ENCODE peak calls at places on chromosome 22, in nine cellular contexts. S is vagina; K is H9; E is cardiac muscle cell; R is osteoblast; M is lung; W is neural crest cell; O is kidney; L is CD4-positive, alpha-beta T cell. X is an unnamed sample.

GRCh38 chr22:45224988-45225731 is 15.5 kb downstream of the KIAA0930 start:
- DNase-seq in M (no peak), O (no peak), W (peak), E (no peak), S (no peak), R (peak), L (no peak), K (peak), X (no peak)

GRCh38 chr22:44020981-44021380 is 3.1 kb upstream of the PARVB start:
- DNase-seq in M (no peak), S (no peak), L (no peak), R (peak), W (no peak), O (no peak), K (no peak), E (no peak), X (no peak)

GRCh38 chr22:41893591-41894375 is 21.1 kb downstream of the SHISA8 start:
- DNase-seq in S (no peak), O (no peak), K (no peak), M (no peak), E (no peak), L (no peak), W (no peak), R (peak), X (no peak)

GRCh38 chr22:21585389-21585788 is 17.9 kb downstream of the UBE2L3 start:
- DNase-seq in O (no peak), K (no peak), E (no peak), L (no peak), R (no peak), S (no peak), M (no peak), W (no peak), X (no peak)

GRCh38 chr22:22908495-22908861 is 20.9 kb downstream of the IGLL5 start:
- DNase-seq in K (no peak), E (no peak), R (no peak), M (no peak), O (no peak), L (no peak), S (no peak), W (no peak), X (no peak)

GRCh38 chr22:19525116-19525660 is 978 bp upstream of the CLDN5 start:
- DNase-seq in R (no peak), K (no peak), L (no peak), M (no peak), E (no peak), S (no peak), O (no peak), W (no peak), X (no peak)

GRCh38 chr22:43363580-43364435 is 20.6 kb upstream of the SCUBE1 start:
- DNase-seq in O (no peak), R (no peak), K (no peak), E (no peak), L (no peak), S (no peak), W (no peak), M (no peak), X (no peak)

GRCh38 chr22:38802671-38803121 is 8.8 kb upstream of the DNAL4 start:
- DNase-seq in E (peak), O (peak), R (peak), W (no peak), S (no peak), K (peak), L (no peak), M (peak), X (no peak)

GRCh38 chr22:38417252-38418060 is 37.5 kb downstream of the KCNJ4 start:
- DNase-seq in O (peak), E (no peak), L (no peak), M (no peak), W (no peak), R (peak), K (no peak), S (no peak), X (no peak)

GRCh38 chr22:42721045-42721434 is 370 bp upstream of the A4GALT start:
- DNase-seq in O (no peak), W (no peak), R (peak), K (no peak), E (peak), L (no peak), M (no peak), S (no peak), X (no peak)

GRCh38 chr22:45688606-45689080 is 17.0 kb downstream of the ATXN10 start:
- DNase-seq in E (peak), L (no peak), O (no peak), S (no peak), K (no peak), M (no peak), W (no peak), R (no peak), X (no peak)

GRCh38 chr22:23088199-23088604 is 17.9 kb downstream of the GNAZ start:
- DNase-seq in E (no peak), R (no peak), W (no peak), L (no peak), O (no peak), M (no peak), S (no peak), K (peak), X (no peak)

GRCh38 chr22:44566911-44567310 is 68.9 kb upstream of the RTL6 start:
- DNase-seq in E (no peak), M (no peak), R (no peak), W (no peak), L (no peak), O (no peak), S (no peak), K (no peak), X (no peak)

GRCh38 chr22:44746061-44746789 is 6.2 kb upstream of the ARHGAP8 start:
- DNase-seq in L (no peak), M (no peak), E (peak), S (no peak), R (peak), O (no peak), W (no peak), K (no peak), X (no peak)

GRCh38 chr22:23181763-23182288 is 1.5 kb downstream of the BCR start:
- DNase-seq in E (no peak), M (no peak), W (no peak), S (no peak), O (no peak), R (peak), K (no peak), L (no peak), X (no peak)

GRCh38 chr22:43901976-43902643 is 10.3 kb upstream of the PNPLA5 start:
- DNase-seq in S (no peak), R (peak), M (no peak), W (no peak), L (no peak), O (no peak), K (no peak), E (no peak), X (no peak)

DNA sequence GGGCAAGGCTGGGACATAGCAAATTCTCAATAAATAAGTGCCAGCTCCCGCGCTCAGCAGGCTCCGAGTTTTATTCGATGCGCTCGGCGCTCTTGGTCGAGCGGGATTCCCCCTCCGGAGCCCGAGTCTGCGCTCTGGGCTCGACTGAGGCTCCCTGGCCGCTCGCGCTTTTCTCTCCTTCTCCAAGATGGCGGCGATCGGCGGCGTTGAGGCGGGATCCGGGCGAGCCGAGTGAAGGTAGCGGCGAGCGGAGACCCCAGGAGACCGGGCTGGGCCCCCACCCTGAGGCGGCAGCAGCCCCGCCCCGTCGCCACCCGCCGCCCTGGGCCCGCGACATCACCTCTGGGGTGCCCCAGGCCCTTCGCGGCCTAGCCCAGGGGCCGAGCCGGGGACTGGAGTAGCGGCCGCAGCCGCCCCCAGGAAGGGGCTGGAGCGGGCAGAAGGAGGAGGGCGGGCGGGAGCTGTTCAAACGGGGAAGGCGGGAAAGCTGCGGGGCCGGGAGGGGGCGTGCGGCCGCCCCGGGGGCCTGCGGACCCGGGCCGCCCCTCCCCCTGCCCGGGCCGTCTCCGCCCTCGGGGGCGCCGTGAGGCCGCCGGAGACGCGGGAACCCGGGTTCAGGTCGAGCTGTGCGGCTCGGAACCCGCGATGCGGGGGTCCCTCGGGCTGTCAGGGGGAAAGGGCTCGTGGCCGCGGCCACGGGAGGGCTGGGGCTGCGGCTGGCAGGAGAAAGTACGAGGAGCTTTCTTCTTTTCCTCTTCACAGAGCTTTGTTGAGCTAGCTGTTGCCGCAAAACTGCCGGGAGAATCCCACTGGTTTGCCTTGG is at the start of gene HMGXB4:
- DNase-seq in O (peak), S (no peak), M (peak), W (peak), R (peak), L (peak), K (peak), E (peak), X (peak)
- TF ChIP-seq CTCF in O (no peak), S (no peak), M (no peak), W (peak), R (no peak), L (peak), K (peak), E (no peak), X (no peak)

DNA sequence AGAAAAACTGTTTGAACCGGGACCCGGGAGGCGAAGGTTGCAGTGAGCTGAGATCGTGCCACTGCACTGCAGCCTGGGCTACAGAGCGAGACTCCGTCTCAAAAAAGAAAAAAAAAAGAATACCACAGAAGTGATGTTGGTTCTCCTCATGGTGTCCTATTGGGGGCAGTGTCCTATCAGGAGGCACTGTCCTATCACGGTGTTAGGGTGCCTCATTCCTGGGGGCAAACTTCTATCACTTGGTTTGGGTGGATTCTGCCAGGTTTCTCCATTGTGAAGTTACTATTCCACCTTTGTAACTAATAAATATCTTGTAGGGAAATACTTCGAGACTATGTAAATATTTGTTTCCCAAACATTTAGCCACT is 19.6 kb downstream of the PRR14L start:
- DNase-seq in S (no peak), W (no peak), L (no peak), M (no peak), K (no peak), E (no peak), R (no peak), O (no peak), X (no peak)
- TF ChIP-seq CTCF in S (no peak), W (peak), L (no peak), M (no peak), K (peak), E (no peak), R (no peak), O (no peak), X (no peak)

GRCh38 chr22:28951969-28952521 is 68.7 kb downstream of the ZNRF3 start:
- DNase-seq in K (no peak), M (no peak), O (no peak), W (no peak), R (peak), E (peak), S (no peak), L (no peak), X (no peak)
- TF ChIP-seq CTCF in K (peak), M (no peak), O (peak), W (no peak), R (peak), E (peak), S (no peak), L (no peak), X (no peak)

GRCh38 chr22:27150530-27150909 is 493.1 kb downstream of the MIAT start:
- DNase-seq in M (no peak), O (no peak), E (no peak), R (no peak), K (no peak), W (no peak), S (no peak), L (no peak), X (peak)
- TF ChIP-seq CTCF in M (no peak), O (no peak), E (no peak), R (no peak), K (no peak), W (no peak), S (no peak), L (no peak), X (no peak)

GRCh38 chr22:50199836-50200332 is 927 bp upstream of the SELENOO start:
- DNase-seq in O (no peak), K (peak), W (no peak), M (no peak), S (no peak), E (no peak), R (no peak), L (no peak), X (no peak)
- TF ChIP-seq CTCF in O (no peak), K (no peak), W (no peak), M (no peak), S (no peak), E (no peak), R (no peak), L (no peak), X (no peak)

DNA sequence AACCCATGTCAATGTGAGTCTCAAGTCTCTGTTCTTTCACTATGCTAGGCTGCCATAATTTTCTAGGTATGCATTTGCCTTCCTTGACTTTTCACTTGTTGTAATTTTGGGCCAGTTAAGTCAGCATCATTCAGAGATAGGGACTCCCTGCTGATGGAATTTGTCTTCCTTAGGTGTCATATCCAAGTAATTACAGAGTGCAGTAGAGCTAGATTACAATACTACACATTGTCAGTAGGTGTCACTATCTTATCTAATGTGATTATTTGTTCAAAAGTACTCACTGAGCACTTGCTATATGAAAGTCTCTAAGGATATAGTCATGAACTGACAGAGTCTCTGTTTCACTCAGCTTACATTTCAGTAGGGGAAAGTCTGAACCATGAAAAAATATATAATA is 25.0 kb upstream of the SYN3 start:
- DNase-seq in O (no peak), W (no peak), R (no peak), S (no peak), K (no peak), M (no peak), E (no peak), L (no peak), X (no peak)
- TF ChIP-seq CTCF in O (no peak), W (peak), R (no peak), S (no peak), K (peak), M (no peak), E (no peak), L (no peak), X (no peak)

GRCh38 chr22:46996595-46997310 is 234.3 kb downstream of the TBC1D22A start:
- DNase-seq in K (no peak), L (no peak), E (no peak), M (no peak), O (peak), S (no peak), W (no peak), R (peak), X (no peak)
- TF ChIP-seq CTCF in K (peak), L (no peak), E (no peak), M (no peak), O (no peak), S (no peak), W (no peak), R (peak), X (no peak)